ENCODE peak calls at places on chromosome 16, in eight cellular contexts. X is kidney epithelial cell; L is A549; K is brain microvascular endothelial cell; J is SJSA1; H is HAP-1; N is CD8-positive, alpha-beta T cell; G is PC-3. Z is an unnamed sample.

GRCh38 chr16:10181196-10182162 is 749 bp downstream of the GRIN2A start:
- DNase-seq in X (no peak), L (peak), K (peak), J (peak), H (peak), N (peak), G (peak), Z (no peak)

GRCh38 chr16:87645802-87646201 is 43.5 kb downstream of the JPH3 start:
- DNase-seq in X (no peak), L (no peak), K (no peak), J (no peak), H (no peak), N (no peak), G (no peak), Z (no peak)

GRCh38 chr16:82024883-82025282 is 10.2 kb upstream of the HSD17B2 start:
- DNase-seq in X (no peak), L (no peak), K (no peak), J (no peak), H (no peak), N (no peak), G (no peak), Z (no peak)

GRCh38 chr16:81467815-81468214 is 23.2 kb downstream of the CMIP start:
- DNase-seq in X (no peak), L (no peak), K (no peak), J (no peak), H (no peak), N (no peak), G (no peak), Z (no peak)

GRCh38 chr16:70750893-70751467 is 50.0 kb downstream of the VAC14 start:
- DNase-seq in X (no peak), L (no peak), K (peak), J (peak), H (no peak), N (no peak), G (no peak), Z (peak)

GRCh38 chr16:89052824-89053724 is 40.6 kb upstream of the ACSF3 start:
- DNase-seq in X (no peak), L (peak), K (no peak), J (peak), H (peak), N (no peak), G (peak), Z (no peak)

GRCh38 chr16:67653131-67654068 is 6.7 kb downstream of the ACD start:
- DNase-seq in X (no peak), L (no peak), K (no peak), J (peak), H (no peak), N (no peak), G (no peak), Z (no peak)

GRCh38 chr16:759110-759910 is 1.2 kb upstream of the MSLN start:
- DNase-seq in X (no peak), L (no peak), K (no peak), J (no peak), H (no peak), N (peak), G (no peak), Z (no peak)

GRCh38 chr16:85156869-85157268 is 44.6 kb upstream of the CIBAR2 start:
- DNase-seq in X (no peak), L (no peak), K (no peak), J (no peak), H (no peak), N (no peak), G (no peak), Z (no peak)

GRCh38 chr16:82055117-82055516 is 20.1 kb downstream of the HSD17B2 start:
- DNase-seq in X (no peak), L (no peak), K (no peak), J (no peak), H (no peak), N (no peak), G (no peak), Z (no peak)

GRCh38 chr16:70437017-70437581 is 1.8 kb downstream of the ST3GAL2 start:
- DNase-seq in X (no peak), L (no peak), K (peak), J (peak), H (peak), N (no peak), G (no peak), Z (peak)

DNA sequence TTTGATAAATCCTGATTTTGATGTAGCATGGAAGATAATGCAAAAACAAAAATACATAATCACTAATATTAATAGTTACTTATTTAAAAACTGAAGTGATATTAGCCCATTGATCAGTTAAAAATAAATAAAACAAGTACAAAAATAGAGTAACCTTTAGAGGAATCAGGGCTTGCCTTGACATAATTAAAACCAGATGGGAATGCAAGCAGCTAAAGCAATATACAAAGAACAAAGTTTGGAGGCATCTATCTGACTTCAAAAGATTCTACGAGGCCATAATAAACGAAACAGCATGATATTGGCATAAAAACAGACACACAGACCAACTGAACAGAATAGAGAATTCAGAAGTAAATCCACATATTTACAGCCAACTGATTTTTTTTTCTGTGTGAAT is 15.0 kb upstream of the HEATR3 start:
- DNase-seq in X (no peak), L (no peak), K (no peak), J (no peak), H (no peak), N (no peak), G (no peak), Z (no peak)
- H3K4me3 ChIP-seq in X (no peak), L (no peak), K (no peak), J (no peak), H (no peak), N (no peak), G (no peak), Z (no peak)

DNA sequence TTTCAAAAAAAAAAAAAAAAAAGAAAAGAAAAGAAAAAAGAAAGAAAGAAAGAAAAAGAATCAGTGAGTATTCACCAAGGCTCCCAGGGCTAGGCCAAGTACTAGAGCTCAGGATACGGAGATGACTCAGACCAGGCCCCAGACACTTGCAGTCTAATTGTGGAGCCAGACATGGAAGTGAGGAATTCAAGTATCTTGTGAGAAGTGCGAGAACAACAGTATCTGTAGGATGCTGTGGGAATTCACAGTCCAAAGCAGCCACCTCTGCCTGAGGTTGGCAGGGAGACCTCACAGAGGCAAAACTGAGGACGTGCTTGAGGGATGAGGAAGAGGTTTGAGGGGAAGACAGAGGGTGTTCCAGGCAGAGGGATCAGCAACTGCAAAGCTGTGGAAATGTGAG is 14.0 kb upstream of the ALDOA start:
- DNase-seq in X (no peak), L (no peak), K (peak), J (peak), H (no peak), N (no peak), G (peak), Z (no peak)
- H3K4me3 ChIP-seq in X (no peak), L (no peak), K (no peak), J (no peak), H (no peak), N (no peak), G (no peak), Z (no peak)

GRCh38 chr16:48444574-48444973 is 59.4 kb upstream of the SIAH1 start:
- DNase-seq in X (peak), L (peak), K (peak), J (peak), H (no peak), N (no peak), G (peak), Z (peak)
- H3K4me3 ChIP-seq in X (no peak), L (no peak), K (no peak), J (no peak), H (no peak), N (no peak), G (peak), Z (no peak)

DNA sequence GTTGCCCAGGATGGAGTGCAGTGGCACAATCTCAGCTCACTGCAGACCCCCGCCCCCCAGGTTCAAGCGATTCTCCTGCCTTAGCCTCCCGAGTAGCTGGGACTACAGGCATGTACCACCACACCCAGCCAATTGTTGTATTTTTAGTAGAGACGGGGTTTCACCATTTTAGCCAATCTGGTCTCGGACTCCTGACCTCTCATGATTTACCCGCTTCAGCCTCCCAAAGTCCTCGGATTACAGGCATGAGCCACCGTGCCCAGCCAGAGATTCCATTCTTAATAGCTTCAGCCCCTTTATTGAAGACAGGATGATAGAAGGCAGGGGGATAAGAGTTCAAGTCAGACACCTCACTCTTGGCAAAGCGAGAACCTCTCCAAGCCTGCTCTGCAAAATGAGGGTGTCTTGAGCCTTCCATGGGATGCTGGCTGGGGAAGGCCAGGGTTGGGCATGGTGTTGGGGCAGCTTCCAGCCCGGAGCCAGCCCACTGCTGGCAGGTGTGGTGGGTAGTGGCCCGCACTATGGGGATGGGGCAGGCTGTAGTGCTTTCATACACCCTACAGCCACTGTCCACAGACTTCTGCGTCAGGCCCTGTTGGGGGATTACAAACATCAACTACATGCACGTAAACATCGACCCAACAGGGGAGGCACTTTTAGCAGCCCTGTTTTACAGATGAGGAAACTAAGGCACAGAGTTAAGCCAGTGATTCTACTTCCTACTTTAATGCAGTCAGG is 3.5 kb downstream of the CARHSP1 start:
- DNase-seq in X (no peak), L (no peak), K (no peak), J (no peak), H (no peak), N (no peak), G (no peak), Z (no peak)
- H3K4me3 ChIP-seq in X (no peak), L (no peak), K (no peak), J (no peak), H (no peak), N (no peak), G (no peak), Z (no peak)

DNA sequence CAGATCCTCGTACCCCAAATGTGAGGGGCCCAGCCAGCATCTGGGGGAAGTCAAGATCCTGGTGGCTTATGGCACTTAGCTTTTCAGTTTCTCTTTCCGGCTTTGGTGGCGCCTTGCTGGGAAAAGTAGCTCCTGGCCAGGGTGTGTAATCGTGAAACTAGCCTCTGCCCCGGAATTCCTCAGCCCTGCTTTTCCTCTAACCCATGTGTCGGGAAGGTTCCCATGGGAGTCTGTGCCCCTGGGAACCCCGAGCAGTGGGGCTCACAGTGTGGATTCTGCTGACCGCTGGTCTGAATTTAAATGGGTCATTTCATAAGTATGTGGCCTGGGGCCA is 3.3 kb upstream of the SOCS1 start:
- DNase-seq in X (no peak), L (no peak), K (no peak), J (no peak), H (no peak), N (no peak), G (no peak), Z (no peak)
- H3K4me3 ChIP-seq in X (no peak), L (no peak), K (no peak), J (no peak), H (no peak), N (no peak), G (no peak), Z (no peak)

Z was measured in AG04450.